ENCODE peak calls at places on chromosomes 13 and 19, in seven cellular contexts. One of them, this sample, is unnamed.

GRCh38 chr19:36259211-36259610 is 44.3 kb downstream of the ZNF146 start:
- DNase-seq in activated T-cell treated with anti-CD3 and anti-CD28 coated beads for 1 hour: no peak
- DNase-seq in stimulated activated CD8-positive, alpha-beta memory T cell treated with anti-CD3 and anti-CD28 coated beads, Interleukin-4, amount 100 ng/mL, for 24 hours: no peak
- DNase-seq in NCI-H1092: no peak
- DNase-seq in frontal cortex: no peak
- DNase-seq in M059J: no peak
- DNase-seq in ELF-1: no peak
- DNase-seq in this sample: no peak

GRCh38 chr13:43077446-43077845 is 54.1 kb downstream of the DNAJC15 start:
- DNase-seq in stimulated activated CD8-positive, alpha-beta memory T cell treated with anti-CD3 and anti-CD28 coated beads, Interleukin-4, amount 100 ng/mL, for 24 hours: no peak
- DNase-seq in M059J: no peak
- DNase-seq in activated T-cell treated with anti-CD3 and anti-CD28 coated beads for 1 hour: no peak
- DNase-seq in ELF-1: no peak
- DNase-seq in frontal cortex: no peak
- DNase-seq in NCI-H1092: no peak
- DNase-seq in this sample: no peak

GRCh38 chr13:110329798-110330461 is 22.8 kb downstream of the COL4A2 start:
- DNase-seq in M059J: peak
- DNase-seq in NCI-H1092: no peak
- DNase-seq in activated T-cell treated with anti-CD3 and anti-CD28 coated beads for 1 hour: no peak
- DNase-seq in frontal cortex: no peak
- DNase-seq in stimulated activated CD8-positive, alpha-beta memory T cell treated with anti-CD3 and anti-CD28 coated beads, Interleukin-4, amount 100 ng/mL, for 24 hours: no peak
- DNase-seq in ELF-1: no peak
- DNase-seq in this sample: no peak

GRCh38 chr19:16654151-16654550 is 5.8 kb downstream of the SMIM7 start:
- DNase-seq in ELF-1: peak
- DNase-seq in activated T-cell treated with anti-CD3 and anti-CD28 coated beads for 1 hour: no peak
- DNase-seq in frontal cortex: no peak
- DNase-seq in NCI-H1092: no peak
- DNase-seq in M059J: peak
- DNase-seq in stimulated activated CD8-positive, alpha-beta memory T cell treated with anti-CD3 and anti-CD28 coated beads, Interleukin-4, amount 100 ng/mL, for 24 hours: no peak
- DNase-seq in this sample: no peak

GRCh38 chr13:34161829-34162544 is 344.0 kb downstream of the RFC3 start:
- DNase-seq in M059J: peak
- DNase-seq in activated T-cell treated with anti-CD3 and anti-CD28 coated beads for 1 hour: no peak
- DNase-seq in ELF-1: no peak
- DNase-seq in frontal cortex: no peak
- DNase-seq in stimulated activated CD8-positive, alpha-beta memory T cell treated with anti-CD3 and anti-CD28 coated beads, Interleukin-4, amount 100 ng/mL, for 24 hours: no peak
- DNase-seq in NCI-H1092: peak
- DNase-seq in this sample: no peak

GRCh38 chr19:1370579-1371361 is 12.9 kb upstream of the NDUFS7 start:
- DNase-seq in M059J: no peak
- DNase-seq in NCI-H1092: no peak
- DNase-seq in stimulated activated CD8-positive, alpha-beta memory T cell treated with anti-CD3 and anti-CD28 coated beads, Interleukin-4, amount 100 ng/mL, for 24 hours: no peak
- DNase-seq in frontal cortex: no peak
- DNase-seq in activated T-cell treated with anti-CD3 and anti-CD28 coated beads for 1 hour: no peak
- DNase-seq in ELF-1: no peak
- DNase-seq in this sample: peak

GRCh38 chr13:46523972-46524737 is 28.8 kb upstream of the LRCH1 start:
- DNase-seq in frontal cortex: no peak
- DNase-seq in activated T-cell treated with anti-CD3 and anti-CD28 coated beads for 1 hour: no peak
- DNase-seq in M059J: no peak
- DNase-seq in NCI-H1092: no peak
- DNase-seq in ELF-1: no peak
- DNase-seq in stimulated activated CD8-positive, alpha-beta memory T cell treated with anti-CD3 and anti-CD28 coated beads, Interleukin-4, amount 100 ng/mL, for 24 hours: no peak
- DNase-seq in this sample: no peak

GRCh38 chr19:14632286-14632685 is 42.4 kb downstream of the ADGRE3 start:
- DNase-seq in frontal cortex: no peak
- DNase-seq in M059J: peak
- DNase-seq in activated T-cell treated with anti-CD3 and anti-CD28 coated beads for 1 hour: no peak
- DNase-seq in stimulated activated CD8-positive, alpha-beta memory T cell treated with anti-CD3 and anti-CD28 coated beads, Interleukin-4, amount 100 ng/mL, for 24 hours: no peak
- DNase-seq in NCI-H1092: no peak
- DNase-seq in ELF-1: peak
- DNase-seq in this sample: no peak

GRCh38 chr13:114173261-114173660 is 5.8 kb upstream of the CFAP97D2 start:
- DNase-seq in M059J: no peak
- DNase-seq in ELF-1: no peak
- DNase-seq in frontal cortex: no peak
- DNase-seq in stimulated activated CD8-positive, alpha-beta memory T cell treated with anti-CD3 and anti-CD28 coated beads, Interleukin-4, amount 100 ng/mL, for 24 hours: no peak
- DNase-seq in activated T-cell treated with anti-CD3 and anti-CD28 coated beads for 1 hour: no peak
- DNase-seq in NCI-H1092: no peak
- DNase-seq in this sample: no peak

GRCh38 chr13:51246411-51247298 is 24.5 kb downstream of the FAM124A start:
- DNase-seq in frontal cortex: peak
- DNase-seq in ELF-1: no peak
- DNase-seq in stimulated activated CD8-positive, alpha-beta memory T cell treated with anti-CD3 and anti-CD28 coated beads, Interleukin-4, amount 100 ng/mL, for 24 hours: no peak
- DNase-seq in NCI-H1092: peak
- DNase-seq in M059J: no peak
- DNase-seq in activated T-cell treated with anti-CD3 and anti-CD28 coated beads for 1 hour: no peak
- DNase-seq in this sample: no peak

GRCh38 chr13:99477493-99477892 is 23.8 kb upstream of the TM9SF2 start:
- DNase-seq in stimulated activated CD8-positive, alpha-beta memory T cell treated with anti-CD3 and anti-CD28 coated beads, Interleukin-4, amount 100 ng/mL, for 24 hours: no peak
- DNase-seq in frontal cortex: no peak
- DNase-seq in NCI-H1092: no peak
- DNase-seq in M059J: no peak
- DNase-seq in activated T-cell treated with anti-CD3 and anti-CD28 coated beads for 1 hour: no peak
- DNase-seq in ELF-1: no peak
- DNase-seq in this sample: no peak

This sample was measured in suprapubic skin.